ENCODE peak calls at places on chromosomes 3 and 15, in seven cellular contexts. W is HEK293T, C is heart left ventricle, A is neuronal stem cell, I is ureter, U is iris pigment epithelial cell, T is B cell. L is an unnamed sample.

GRCh38 chr3:46400000-46400734 is 6.7 kb downstream of the CCR5AS start:
- DNase-seq in W (no peak), C (no peak), A (no peak), I (no peak), U (peak), T (no peak), L (no peak)

GRCh38 chr3:133750201-133750748 is 4.1 kb downstream of the TF start:
- DNase-seq in W (no peak), C (peak), A (no peak), I (peak), U (no peak), T (no peak), L (no peak)

GRCh38 chr3:128875556-128876120 is 3.8 kb upstream of the ACAD9 start:
- DNase-seq in W (peak), C (peak), A (peak), I (peak), U (no peak), T (peak), L (peak)

GRCh38 chr15:64883997-64884511 is 27.6 kb upstream of the ANKDD1A start:
- DNase-seq in W (no peak), C (peak), A (no peak), I (peak), U (peak), T (peak), L (no peak)

GRCh38 chr15:66387176-66388056 is 704 bp downstream of the MAP2K1 start:
- DNase-seq in W (peak), C (peak), A (peak), I (peak), U (peak), T (peak), L (peak)

GRCh38 chr3:136899622-136900158 is 37.7 kb downstream of the NCK1 start:
- DNase-seq in W (no peak), C (no peak), A (no peak), I (no peak), U (no peak), T (no peak), L (no peak)

GRCh38 chr15:39488498-39488897 is 92.4 kb upstream of the THBS1 start:
- DNase-seq in W (no peak), C (peak), A (no peak), I (peak), U (peak), T (no peak), L (no peak)

GRCh38 chr3:107216711-107217110 is 160.5 kb upstream of the CCDC54 start:
- DNase-seq in W (no peak), C (peak), A (no peak), I (no peak), U (peak), T (no peak), L (no peak)

GRCh38 chr3:128878556-128879124 is 780 bp upstream of the ACAD9 start:
- DNase-seq in W (no peak), C (peak), A (no peak), I (peak), U (peak), T (peak), L (no peak)

GRCh38 chr15:69757186-69757585 is 304.6 kb downstream of the RPLP1 start:
- DNase-seq in W (no peak), C (no peak), A (no peak), I (no peak), U (no peak), T (no peak), L (no peak)

GRCh38 chr3:134328846-134329245 is 45.4 kb downstream of the AMOTL2 start:
- DNase-seq in W (no peak), C (no peak), A (no peak), I (no peak), U (no peak), T (no peak), L (no peak)

GRCh38 chr3:5264093-5264610 is 76.6 kb downstream of the EDEM1 start:
- DNase-seq in W (no peak), C (no peak), A (no peak), I (no peak), U (no peak), T (no peak), L (no peak)

GRCh38 chr15:76393614-76394013 is 57.0 kb downstream of the ISL2 start:
- DNase-seq in W (no peak), C (no peak), A (no peak), I (no peak), U (peak), T (no peak), L (no peak)

GRCh38 chr3:154684021-154684420 is 254.0 kb upstream of the GPR149 start:
- DNase-seq in W (peak), C (no peak), A (no peak), I (no peak), U (no peak), T (no peak), L (no peak)

GRCh38 chr3:58539636-58540035 is 2.6 kb upstream of the ACOX2 start:
- DNase-seq in W (no peak), C (no peak), A (no peak), I (peak), U (no peak), T (no peak), L (no peak)

GRCh38 chr15:50418041-50418583 is 6.1 kb upstream of the USP8 start:
- DNase-seq in W (no peak), C (no peak), A (no peak), I (no peak), U (no peak), T (no peak), L (no peak)

GRCh38 chr3:43473737-43474136 is 148.1 kb downstream of the ANO10 start:
- DNase-seq in W (no peak), C (no peak), A (no peak), I (no peak), U (no peak), T (no peak), L (no peak)

GRCh38 chr3:188978772-188979171 is 193.0 kb upstream of the TPRG1 start:
- DNase-seq in W (no peak), C (peak), A (no peak), I (no peak), U (peak), T (no peak), L (no peak)

GRCh38 chr3:45541326-45542321 is 52.9 kb upstream of the LIMD1 start:
- DNase-seq in W (no peak), C (peak), A (no peak), I (no peak), U (no peak), T (no peak), L (no peak)

GRCh38 chr3:128931046-128931445 is 51.6 kb downstream of the ACAD9 start:
- DNase-seq in W (no peak), C (no peak), A (no peak), I (peak), U (no peak), T (no peak), L (no peak)

GRCh38 chr3:154023148-154023547 is 98.0 kb upstream of the ARHGEF26 start:
- DNase-seq in W (no peak), C (no peak), A (no peak), I (no peak), U (no peak), T (no peak), L (no peak)

GRCh38 chr3:13215940-13216546 is 142.8 kb upstream of the IQSEC1 start:
- DNase-seq in W (no peak), C (no peak), A (no peak), I (no peak), U (peak), T (no peak), L (no peak)

GRCh38 chr3:191314109-191314728 is 15.0 kb upstream of the CCDC50 start:
- DNase-seq in W (no peak), C (no peak), A (no peak), I (no peak), U (no peak), T (no peak), L (no peak)

GRCh38 chr3:183188895-183189462 is 26.4 kb upstream of the LAMP3 start:
- DNase-seq in W (peak), C (no peak), A (peak), I (no peak), U (peak), T (peak), L (peak)

GRCh38 chr3:170976190-170976519 is 50.4 kb downstream of the SLC2A2 start:
- DNase-seq in W (no peak), C (no peak), A (no peak), I (no peak), U (no peak), T (no peak), L (no peak)

GRCh38 chr3:16917256-16917935 is 32.6 kb downstream of the PLCL2 start:
- DNase-seq in W (no peak), C (no peak), A (no peak), I (no peak), U (peak), T (no peak), L (no peak)

GRCh38 chr3:52798376-52798977 is 3.9 kb downstream of the ITIH3 start:
- DNase-seq in W (no peak), C (no peak), A (no peak), I (no peak), U (no peak), T (no peak), L (no peak)

GRCh38 chr15:72534522-72534921 is 60.4 kb downstream of the ARIH1 start:
- DNase-seq in W (no peak), C (no peak), A (no peak), I (no peak), U (no peak), T (no peak), L (no peak)

GRCh38 chr3:77081240-77081661 is 41.4 kb downstream of the ROBO2 start:
- DNase-seq in W (peak), C (peak), A (no peak), I (no peak), U (peak), T (no peak), L (no peak)

GRCh38 chr3:28317438-28318022 is 31.0 kb upstream of the ZCWPW2 start:
- DNase-seq in W (peak), C (no peak), A (peak), I (no peak), U (peak), T (peak), L (peak)

GRCh38 chr15:60208708-60209107 is 189.1 kb downstream of the ANXA2 start:
- DNase-seq in W (no peak), C (no peak), A (no peak), I (no peak), U (no peak), T (no peak), L (no peak)